ENCODE peak calls at places on chromosomes 4 and X, in ten cellular contexts. Y is keratinocyte, Q is fibroblast of lung, I is astrocyte of the spinal cord, N is endodermal cell, M is coronary artery, T is pancreas, C is fibroblast of mammary gland, O is HFF-Myc, W is tibial nerve. B is an unnamed sample.

GRCh38 chrX:109487640-109488039 is 5.8 kb upstream of the GUCY2F start:
- DNase-seq in N (no peak), Y (no peak), M (no peak), W (no peak), I (no peak), Q (no peak), O (no peak), T (no peak), C (no peak), B (no peak)

GRCh38 chrX:46547857-46548256 is 2.6 kb upstream of the ZNF674 start:
- DNase-seq in O (peak), W (no peak), N (no peak), Y (peak), I (peak), M (no peak), T (no peak), Q (peak), C (peak), B (no peak)

GRCh38 chr4:1535926-1536578 is 129.8 kb upstream of the NKX1-1 start:
- DNase-seq in N (no peak), I (no peak), Y (no peak), M (no peak), W (no peak), T (peak), O (no peak), Q (no peak), C (no peak), B (no peak)

GRCh38 chr4:186144180-186144579 is 39.7 kb downstream of the FAM149A start:
- DNase-seq in M (no peak), O (no peak), N (no peak), Y (no peak), W (no peak), T (no peak), Q (peak), I (peak), C (peak), B (no peak)

GRCh38 chrX:40877869-40878268 is 142.5 kb upstream of the MED14 start:
- DNase-seq in I (peak), O (no peak), M (no peak), Y (no peak), C (peak), N (no peak), Q (peak), W (no peak), T (no peak), B (no peak)

GRCh38 chr4:86935833-86936721 is 1.3 kb downstream of the AFF1 start:
- DNase-seq in C (peak), O (no peak), W (peak), M (peak), I (peak), Q (peak), Y (peak), T (peak), N (peak), B (peak)

GRCh38 chr4:141548791-141549190 is 87.6 kb upstream of the IL15 start:
- DNase-seq in I (no peak), Q (peak), O (no peak), N (no peak), T (no peak), M (no peak), W (no peak), C (no peak), Y (no peak), B (no peak)

GRCh38 chrX:52983526-52983925 is 25.2 kb upstream of the FAM156A start:
- DNase-seq in N (no peak), Y (no peak), M (no peak), C (peak), T (no peak), Q (peak), O (no peak), W (no peak), I (no peak), B (no peak)

GRCh38 chr4:158236304-158237030 is 26.2 kb downstream of the TMEM144 start:
- DNase-seq in O (no peak), I (no peak), T (no peak), W (no peak), C (no peak), Q (no peak), M (no peak), N (no peak), Y (no peak), B (no peak)

GRCh38 chr4:1790005-1790404 is 3.1 kb upstream of the FGFR3 start:
- DNase-seq in T (no peak), I (no peak), O (no peak), M (no peak), Q (no peak), C (no peak), N (no peak), Y (no peak), W (no peak), B (no peak)

GRCh38 chrX:50098241-50098640 is 102.6 kb downstream of the AKAP4 start:
- DNase-seq in O (no peak), T (no peak), M (no peak), Y (no peak), W (no peak), C (no peak), Q (no peak), I (no peak), N (no peak), B (no peak)

GRCh38 chr4:26150948-26151347 is 169.9 kb upstream of the RBPJ start:
- DNase-seq in Y (no peak), T (no peak), O (no peak), Q (peak), C (peak), N (no peak), W (no peak), I (no peak), M (no peak), B (no peak)

GRCh38 chrX:63784902-63785692 is at the start of gene ARHGEF9:
- DNase-seq in N (peak), C (no peak), O (no peak), T (peak), M (no peak), W (no peak), Y (no peak), Q (peak), I (no peak), B (no peak)

GRCh38 chr4:19159874-19160273 is 1091.8 kb upstream of the SLIT2 start:
- DNase-seq in O (no peak), Y (no peak), N (no peak), Q (no peak), W (no peak), M (no peak), T (no peak), C (no peak), I (no peak), B (no peak)

GRCh38 chr4:158856852-158857251 is 88.0 kb downstream of the FNIP2 start:
- DNase-seq in M (no peak), C (peak), Y (no peak), T (no peak), O (peak), I (peak), W (no peak), Q (peak), N (no peak), B (no peak)

GRCh38 chrX:154602226-154602625 is 16.9 kb downstream of the CTAG1B start:
- DNase-seq in T (peak), N (no peak), I (no peak), C (no peak), M (peak), Q (no peak), W (no peak), Y (no peak), O (no peak), B (no peak)

GRCh38 chrX:51779306-51779705 is 36.1 kb downstream of the GSPT2 start:
- DNase-seq in C (no peak), M (no peak), I (no peak), Q (no peak), W (no peak), O (no peak), T (no peak), Y (no peak), N (peak), B (no peak)

GRCh38 chr4:170374770-170375169 is 285.0 kb upstream of the AADAT start:
- DNase-seq in Q (no peak), O (no peak), N (peak), M (no peak), Y (no peak), C (peak), T (no peak), W (no peak), I (no peak), B (peak)

GRCh38 chr4:3862640-3863420 is 96.6 kb downstream of the ADRA2C start:
- DNase-seq in C (no peak), W (no peak), I (no peak), Y (no peak), Q (no peak), T (no peak), N (peak), O (no peak), M (no peak), B (no peak)
- H3K4me3 ChIP-seq in C (no peak), W (no peak), I (no peak), Y (no peak), Q (no peak), T (no peak), N (peak), O (no peak), M (no peak), B (no peak)

GRCh38 chrX:13752646-13753045 is 18.1 kb downstream of the OFD1 start:
- DNase-seq in O (no peak), T (no peak), I (no peak), W (no peak), M (no peak), Y (no peak), N (no peak), C (no peak), Q (no peak), B (no peak)
- TF ChIP-seq CTCF in O (no peak), T (no peak), I (no peak), W (no peak), M (no peak), Y (no peak), N (no peak), C (no peak), Q (no peak), B (no peak)

GRCh38 chr4:139630991-139631390 is 34.6 kb upstream of the MGST2 start:
- DNase-seq in W (no peak), Q (no peak), C (no peak), T (no peak), M (no peak), I (no peak), N (no peak), Y (no peak), O (no peak), B (no peak)

GRCh38 chr4:139635966-139636365 is 29.7 kb upstream of the MGST2 start:
- DNase-seq in M (no peak), T (no peak), I (no peak), W (no peak), Q (no peak), C (no peak), N (no peak), O (no peak), Y (no peak), B (no peak)

GRCh38 chr4:139633661-139634060 is 32.0 kb upstream of the MGST2 start:
- DNase-seq in M (no peak), W (no peak), Y (no peak), C (peak), N (peak), O (no peak), I (no peak), T (no peak), Q (peak), B (no peak)

GRCh38 chr4:139629761-139630160 is 35.9 kb upstream of the MGST2 start:
- DNase-seq in T (no peak), W (no peak), C (no peak), O (no peak), M (no peak), Q (no peak), N (no peak), I (no peak), Y (no peak), B (no peak)

DNA sequence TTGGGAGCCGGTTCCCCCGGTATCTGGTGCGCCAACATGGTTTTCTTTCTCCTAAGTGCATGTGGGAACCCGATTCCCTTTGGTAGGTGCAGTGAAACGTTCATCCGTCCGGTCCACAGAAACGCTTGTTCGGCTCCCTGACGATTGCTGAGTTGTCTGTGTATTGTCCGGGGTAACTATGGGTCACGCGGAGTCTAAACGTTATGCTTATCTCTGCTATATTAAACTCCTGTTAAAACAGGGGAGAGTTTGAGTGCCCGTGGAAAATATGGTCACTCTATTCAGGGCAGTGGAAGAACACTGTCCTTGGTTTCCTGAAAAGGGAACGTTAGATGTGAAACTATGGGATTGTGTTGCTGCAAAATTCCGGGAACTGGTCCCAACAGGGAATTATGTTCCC is 32.4 kb upstream of the MGST2 start:
- DNase-seq in M (no peak), C (no peak), Y (no peak), T (no peak), O (no peak), I (no peak), N (no peak), W (no peak), Q (no peak), B (no peak)
- H3K4me3 ChIP-seq in M (peak), C (no peak), Y (no peak), T (no peak), O (no peak), I (no peak), N (no peak), W (no peak), Q (no peak), B (no peak)

DNA sequence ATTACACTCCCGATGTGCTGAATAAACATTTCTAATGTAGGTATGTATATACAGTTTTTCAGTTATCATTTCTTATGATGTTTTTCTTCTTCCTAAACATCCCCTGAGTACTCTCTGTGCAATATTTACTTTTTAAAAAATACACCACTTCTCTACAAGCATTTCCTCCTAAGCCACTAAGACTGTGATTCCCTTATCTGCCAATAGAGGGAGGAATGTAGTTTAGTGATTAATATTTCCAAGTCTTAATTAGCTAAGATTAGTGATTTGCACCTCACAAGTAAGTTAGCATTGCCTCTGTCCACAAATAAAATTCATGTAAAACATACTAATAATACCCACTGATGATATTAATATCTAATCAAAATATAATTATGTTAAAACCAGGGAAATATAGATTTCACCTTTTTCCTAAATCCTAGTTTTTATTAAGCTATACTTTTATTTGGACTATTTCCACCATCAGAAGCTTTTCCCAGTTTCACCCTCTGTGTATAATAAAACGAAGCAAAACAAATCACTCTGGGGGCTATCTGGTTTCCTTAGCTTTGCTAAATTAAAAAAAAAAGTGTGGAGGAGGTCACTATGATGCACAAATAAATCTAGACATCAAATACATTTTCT is 909.1 kb downstream of the FAT4 start:
- DNase-seq in I (peak), O (no peak), Y (no peak), Q (peak), N (no peak), C (peak), T (no peak), W (no peak), M (no peak), B (no peak)
- TF ChIP-seq CTCF in I (peak), O (peak), Y (no peak), Q (peak), N (peak), C (peak), T (no peak), W (peak), M (no peak), B (peak)

GRCh38 chr4:40576651-40577480 is 52.8 kb downstream of the RBM47 start:
- DNase-seq in T (peak), O (peak), Y (peak), I (peak), N (peak), Q (peak), M (peak), W (peak), C (peak), B (peak)
- H3K4me3 ChIP-seq in T (no peak), O (no peak), Y (no peak), I (no peak), N (peak), Q (no peak), M (peak), W (no peak), C (no peak), B (peak)

DNA sequence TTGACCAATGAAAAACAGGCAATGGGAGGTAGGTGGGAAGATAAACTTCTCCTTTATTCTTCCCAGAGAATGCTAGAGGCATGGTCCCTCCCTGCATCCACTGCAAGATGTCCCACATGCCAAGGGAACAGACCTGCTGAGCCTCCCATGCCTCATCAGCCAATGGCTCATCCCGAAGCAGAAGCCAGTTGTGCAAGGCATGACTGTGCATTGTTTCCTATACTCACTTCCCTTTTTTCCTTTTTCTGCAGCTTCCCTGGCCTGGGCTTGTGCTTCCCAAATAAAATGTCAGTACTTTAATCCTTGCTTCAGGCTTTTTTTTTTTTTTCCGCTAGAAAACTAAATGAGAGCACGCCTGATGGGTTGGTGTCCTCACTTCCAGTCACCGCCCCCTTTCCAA is 239.1 kb upstream of the JADE1 start:
- DNase-seq in O (no peak), C (peak), Q (no peak), I (no peak), N (no peak), W (peak), M (no peak), Y (no peak), T (no peak), B (no peak)
- TF ChIP-seq CTCF in O (no peak), C (no peak), Q (no peak), I (no peak), N (no peak), W (no peak), M (no peak), Y (no peak), T (no peak), B (no peak)

GRCh38 chr4:121692261-121692660 is 4.5 kb downstream of the ANXA5 start:
- DNase-seq in I (no peak), Y (no peak), M (no peak), T (no peak), Q (no peak), O (no peak), N (no peak), W (no peak), C (no peak), B (no peak)

GRCh38 chr4:121688696-121689095 is 8.1 kb downstream of the ANXA5 start:
- DNase-seq in M (no peak), Y (no peak), O (no peak), I (no peak), W (no peak), T (no peak), Q (no peak), C (no peak), N (no peak), B (no peak)

GRCh38 chr4:121688261-121688660 is 8.5 kb downstream of the ANXA5 start:
- DNase-seq in M (no peak), C (no peak), O (no peak), I (no peak), T (no peak), N (no peak), Q (no peak), W (no peak), Y (no peak), B (no peak)

GRCh38 chr4:121693450-121693849 is 3.3 kb downstream of the ANXA5 start:
- DNase-seq in I (no peak), C (no peak), M (no peak), N (no peak), Q (peak), W (no peak), O (no peak), Y (no peak), T (no peak), B (no peak)

DNA sequence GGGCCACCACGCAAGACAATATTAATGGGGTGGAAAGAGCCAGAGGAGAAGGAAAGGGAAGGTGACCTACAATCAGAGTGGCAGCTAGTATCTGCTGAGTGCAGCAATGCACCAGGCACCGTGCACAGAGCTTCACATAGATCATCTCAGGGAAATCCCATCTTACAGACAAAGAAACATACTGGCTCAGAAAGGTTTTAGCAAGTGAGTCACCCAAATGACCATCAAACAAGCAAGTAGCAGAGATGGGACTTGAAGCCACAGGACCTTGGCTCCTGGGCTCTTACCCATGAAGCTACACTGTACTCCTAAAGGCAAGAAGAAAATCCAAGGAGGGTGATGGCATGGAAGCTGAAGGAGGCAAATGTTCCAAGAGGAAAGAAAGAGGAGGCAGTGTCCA is 6.8 kb downstream of the ANXA5 start:
- DNase-seq in M (no peak), O (no peak), Y (no peak), C (peak), T (no peak), Q (peak), N (no peak), I (peak), W (no peak), B (no peak)
- H3K4me3 ChIP-seq in M (peak), O (peak), Y (no peak), C (no peak), T (no peak), Q (peak), N (no peak), I (no peak), W (no peak), B (no peak)

GRCh38 chr4:4695497-4695896 is 153.6 kb upstream of the STX18 start:
- DNase-seq in C (no peak), I (no peak), O (no peak), N (no peak), Y (no peak), T (no peak), Q (no peak), M (no peak), W (no peak), B (no peak)

GRCh38 chr4:4693755-4694295 is 152.0 kb upstream of the STX18 start:
- DNase-seq in T (no peak), N (peak), O (no peak), C (no peak), W (no peak), I (no peak), Q (no peak), M (no peak), Y (no peak), B (no peak)

GRCh38 chr4:4694812-4695211 is 153.0 kb upstream of the STX18 start:
- DNase-seq in Y (no peak), N (no peak), W (no peak), M (no peak), T (no peak), I (no peak), Q (no peak), C (no peak), O (no peak), B (no peak)

GRCh38 chr4:4693258-4693657 is 151.4 kb upstream of the STX18 start:
- DNase-seq in T (no peak), C (peak), M (no peak), W (no peak), O (no peak), Y (no peak), Q (peak), N (no peak), I (no peak), B (no peak)

DNA sequence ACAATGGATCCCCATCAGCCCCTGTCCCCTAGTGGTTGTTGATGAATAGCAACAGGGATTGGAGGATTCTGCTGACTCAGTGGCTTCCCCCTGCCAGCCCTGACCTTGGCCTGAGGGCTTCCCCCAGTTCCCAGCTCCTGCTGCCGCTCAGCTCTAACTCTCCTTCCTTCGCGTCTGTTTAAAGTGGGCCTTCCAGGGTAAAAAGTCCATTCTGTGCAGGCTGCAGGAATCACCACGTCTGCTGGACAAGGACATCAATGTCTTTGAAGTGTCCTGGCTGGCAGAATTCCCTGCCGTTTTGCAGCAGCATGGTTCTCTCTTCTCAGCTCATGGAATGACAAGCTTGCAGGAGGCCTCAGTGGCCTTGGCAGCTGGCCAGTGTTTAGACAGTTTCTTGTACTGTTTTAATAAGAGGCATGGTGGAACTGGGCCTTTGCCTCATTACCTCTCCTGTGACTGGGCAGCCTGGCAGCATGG is 152.5 kb upstream of the STX18 start:
- DNase-seq in M (no peak), I (no peak), Y (no peak), T (no peak), Q (peak), N (peak), O (no peak), W (no peak), C (peak), B (peak)
- TF ChIP-seq CTCF in M (no peak), I (peak), Y (peak), T (no peak), Q (peak), N (peak), O (peak), W (no peak), C (peak), B (no peak)

GRCh38 chr4:38091636-38092035 is 131.4 kb downstream of the PTTG2 start:
- DNase-seq in N (no peak), Q (peak), M (no peak), O (no peak), Y (no peak), T (no peak), I (peak), C (peak), W (no peak), B (peak)
- H3K4me3 ChIP-seq in N (no peak), Q (no peak), M (no peak), O (no peak), Y (no peak), T (no peak), I (no peak), C (no peak), W (no peak), B (no peak)